ENCODE peak calls at places on chromosomes 13 and 19, in seven cellular contexts. One of them, this sample, is unnamed. For H4K20me1, the result is how much of the 10 kb centered on the place peaks cover.

GRCh38 chr13:99396446-99396845 is 89.2 kb upstream of the GPR183 start:
- DNase-seq in PC-3: no peak
- DNase-seq in GM12878: no peak
- DNase-seq in GM23248: no peak
- DNase-seq in GM23338: no peak
- DNase-seq in MM.1S: no peak
- DNase-seq in neural progenitor cell: no peak
- DNase-seq in this sample: no peak

GRCh38 chr13:31331051-31331450 is 131.3 kb downstream of the B3GLCT start:
- DNase-seq in PC-3: no peak
- DNase-seq in GM12878: no peak
- DNase-seq in GM23248: no peak
- DNase-seq in GM23338: no peak
- DNase-seq in MM.1S: no peak
- DNase-seq in neural progenitor cell: no peak
- DNase-seq in this sample: no peak

GRCh38 chr13:33610471-33611015 is 207.4 kb upstream of the RFC3 start:
- DNase-seq in PC-3: no peak
- DNase-seq in GM12878: no peak
- DNase-seq in GM23248: no peak
- DNase-seq in GM23338: peak
- DNase-seq in MM.1S: no peak
- DNase-seq in neural progenitor cell: peak
- DNase-seq in this sample: no peak

GRCh38 chr19:55096061-55096701 is 20.5 kb downstream of the EPS8L1 start:
- DNase-seq in PC-3: no peak
- DNase-seq in GM12878: no peak
- DNase-seq in GM23248: no peak
- DNase-seq in GM23338: peak
- DNase-seq in MM.1S: no peak
- DNase-seq in neural progenitor cell: no peak
- DNase-seq in this sample: no peak

GRCh38 chr19:10417598-10418280 is 2.6 kb upstream of the PDE4A start:
- DNase-seq in PC-3: peak
- DNase-seq in GM12878: no peak
- DNase-seq in GM23248: no peak
- DNase-seq in GM23338: peak
- DNase-seq in MM.1S: no peak
- DNase-seq in neural progenitor cell: peak
- DNase-seq in this sample: no peak

GRCh38 chr13:24693862-24694471 is 13.8 kb downstream of the ATP12A start:
- DNase-seq in PC-3: peak
- DNase-seq in GM12878: no peak
- DNase-seq in GM23248: peak
- DNase-seq in GM23338: peak
- DNase-seq in MM.1S: peak
- DNase-seq in neural progenitor cell: peak
- DNase-seq in this sample: peak

GRCh38 chr13:30829145-30829544 is 76.9 kb upstream of the MEDAG start:
- DNase-seq in PC-3: peak
- DNase-seq in GM12878: no peak
- DNase-seq in GM23248: peak
- DNase-seq in GM23338: no peak
- DNase-seq in MM.1S: no peak
- DNase-seq in neural progenitor cell: no peak
- DNase-seq in this sample: peak

GRCh38 chr19:21082011-21082975 is at the start of gene ZNF714:
- DNase-seq in PC-3: peak
- DNase-seq in GM12878: peak
- DNase-seq in GM23248: peak
- DNase-seq in GM23338: peak
- DNase-seq in MM.1S: peak
- DNase-seq in neural progenitor cell: peak
- DNase-seq in this sample: peak

GRCh38 chr19:6521718-6522646 is 8.8 kb upstream of the TNFSF9 start:
- DNase-seq in PC-3: no peak
- DNase-seq in GM12878: peak
- DNase-seq in GM23248: peak
- DNase-seq in GM23338: peak
- DNase-seq in MM.1S: no peak
- DNase-seq in neural progenitor cell: no peak
- DNase-seq in this sample: no peak

GRCh38 chr19:30593358-30593757 is 221.2 kb downstream of the ZNF536 start:
- DNase-seq in PC-3: no peak
- DNase-seq in GM12878: no peak
- DNase-seq in GM23248: no peak
- DNase-seq in GM23338: no peak
- DNase-seq in MM.1S: no peak
- DNase-seq in neural progenitor cell: no peak
- DNase-seq in this sample: no peak

GRCh38 chr13:49341941-49342340 is 94.2 kb downstream of the CDADC1 start:
- DNase-seq in PC-3: no peak
- DNase-seq in GM12878: no peak
- DNase-seq in GM23248: peak
- DNase-seq in GM23338: no peak
- DNase-seq in MM.1S: no peak
- DNase-seq in neural progenitor cell: no peak
- DNase-seq in this sample: no peak

GRCh38 chr19:8826371-8826770 is 5.7 kb downstream of the ZNF558 start:
- DNase-seq in PC-3: peak
- DNase-seq in GM12878: no peak
- DNase-seq in GM23248: no peak
- DNase-seq in GM23338: peak
- DNase-seq in MM.1S: no peak
- DNase-seq in neural progenitor cell: no peak
- DNase-seq in this sample: no peak

GRCh38 chr13:46866150-46866549 is 30.7 kb downstream of the HTR2A start:
- DNase-seq in PC-3: peak
- DNase-seq in GM12878: no peak
- DNase-seq in GM23248: peak
- DNase-seq in GM23338: peak
- DNase-seq in MM.1S: no peak
- DNase-seq in neural progenitor cell: peak
- DNase-seq in this sample: peak

GRCh38 chr13:30216111-30216510 is 91.2 kb downstream of the KATNAL1 start:
- DNase-seq in PC-3: no peak
- DNase-seq in GM12878: no peak
- DNase-seq in GM23248: no peak
- DNase-seq in GM23338: peak
- DNase-seq in MM.1S: no peak
- DNase-seq in neural progenitor cell: no peak
- DNase-seq in this sample: no peak

GRCh38 chr13:28585557-28585956 is 73.4 kb upstream of the POMP start:
- DNase-seq in PC-3: no peak
- DNase-seq in GM12878: no peak
- DNase-seq in GM23248: no peak
- DNase-seq in GM23338: no peak
- DNase-seq in MM.1S: no peak
- DNase-seq in neural progenitor cell: no peak
- DNase-seq in this sample: no peak

GRCh38 chr19:32195706-32196610 is 149.5 kb upstream of the ZNF507 start:
- DNase-seq in PC-3: no peak
- DNase-seq in GM12878: no peak
- DNase-seq in GM23248: no peak
- DNase-seq in GM23338: no peak
- DNase-seq in MM.1S: no peak
- DNase-seq in neural progenitor cell: no peak
- DNase-seq in this sample: no peak

GRCh38 chr13:76948139-76948538 is at the start of gene ACOD1:
- DNase-seq in PC-3: peak
- DNase-seq in GM12878: no peak
- DNase-seq in GM23248: peak
- DNase-seq in GM23338: no peak
- DNase-seq in MM.1S: no peak
- DNase-seq in neural progenitor cell: no peak
- DNase-seq in this sample: no peak

GRCh38 chr13:31930901-31931522 is 100.6 kb upstream of the FRY start:
- DNase-seq in PC-3: peak
- DNase-seq in GM12878: peak
- DNase-seq in GM23248: no peak
- DNase-seq in GM23338: no peak
- DNase-seq in MM.1S: peak
- DNase-seq in neural progenitor cell: peak
- DNase-seq in this sample: no peak

GRCh38 chr19:18000981-18001836 is 6.8 kb upstream of the ARRDC2 start:
- DNase-seq in PC-3: peak
- DNase-seq in GM12878: no peak
- DNase-seq in GM23248: peak
- DNase-seq in GM23338: peak
- DNase-seq in MM.1S: no peak
- DNase-seq in neural progenitor cell: peak
- DNase-seq in this sample: peak

GRCh38 chr19:17999685-18000479 is 8.1 kb upstream of the ARRDC2 start:
- DNase-seq in PC-3: no peak
- DNase-seq in GM12878: no peak
- DNase-seq in GM23248: no peak
- DNase-seq in GM23338: no peak
- DNase-seq in MM.1S: no peak
- DNase-seq in neural progenitor cell: no peak
- DNase-seq in this sample: no peak

GRCh38 chr19:18002347-18002850 is 5.6 kb upstream of the ARRDC2 start:
- DNase-seq in PC-3: no peak
- DNase-seq in GM12878: no peak
- DNase-seq in GM23248: no peak
- DNase-seq in GM23338: no peak
- DNase-seq in MM.1S: no peak
- DNase-seq in neural progenitor cell: no peak
- DNase-seq in this sample: no peak

GRCh38 chr19:18000480-18000980 is 7.4 kb upstream of the ARRDC2 start:
- DNase-seq in PC-3: no peak
- DNase-seq in GM12878: no peak
- DNase-seq in GM23248: no peak
- DNase-seq in GM23338: no peak
- DNase-seq in MM.1S: no peak
- DNase-seq in neural progenitor cell: peak
- DNase-seq in this sample: no peak

DNA sequence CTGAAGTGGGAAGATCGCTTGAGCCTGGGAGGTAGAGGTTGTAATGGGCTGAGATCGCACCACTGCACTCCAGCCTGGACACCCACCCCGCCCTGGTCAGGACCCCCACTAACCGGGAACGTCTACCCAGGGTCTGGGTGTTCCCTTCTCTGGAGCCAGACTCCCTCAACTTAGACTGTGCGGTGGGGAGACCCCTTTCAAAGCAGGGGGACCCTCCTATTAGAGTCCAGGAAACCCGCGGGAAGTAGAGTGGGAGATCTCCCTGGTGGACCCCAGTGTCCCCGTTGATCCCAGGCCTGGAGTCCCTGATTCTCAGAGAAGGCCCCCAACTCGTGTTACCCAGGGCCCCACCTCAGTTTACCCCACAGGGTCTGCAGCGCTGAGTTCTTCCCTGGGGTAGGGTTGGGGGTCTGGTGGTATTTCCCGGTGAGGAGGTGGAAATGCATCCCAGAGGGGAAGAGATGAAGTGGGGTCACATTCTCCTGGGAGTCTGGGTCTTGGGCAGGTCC is 6.1 kb upstream of the ARRDC2 start:
- DNase-seq in PC-3: no peak
- DNase-seq in GM12878: no peak
- DNase-seq in GM23248: no peak
- DNase-seq in GM23338: no peak
- DNase-seq in MM.1S: no peak
- DNase-seq in neural progenitor cell: no peak
- DNase-seq in this sample: no peak
- H4K20me1 ChIP-seq in PC-3: under half
- H4K20me1 ChIP-seq in GM12878: under half
- H4K20me1 ChIP-seq in GM23248: under half
- H4K20me1 ChIP-seq in GM23338: under half
- H4K20me1 ChIP-seq in MM.1S: under half
- H4K20me1 ChIP-seq in neural progenitor cell: under half
- H4K20me1 ChIP-seq in this sample: under half

GRCh38 chr19:3801412-3802096 is 15.4 kb upstream of the MATK start:
- DNase-seq in PC-3: peak
- DNase-seq in GM12878: no peak
- DNase-seq in GM23248: peak
- DNase-seq in GM23338: peak
- DNase-seq in MM.1S: no peak
- DNase-seq in neural progenitor cell: peak
- DNase-seq in this sample: no peak
- TF ChIP-seq EZH2 in PC-3: no peak
- TF ChIP-seq EZH2 in GM12878: no peak
- TF ChIP-seq EZH2 in GM23248: peak
- TF ChIP-seq EZH2 in GM23338: no peak
- TF ChIP-seq EZH2 in MM.1S: no peak
- TF ChIP-seq EZH2 in neural progenitor cell: peak
- TF ChIP-seq EZH2 in this sample: no peak

GRCh38 chr13:56864451-56864850 is 276.3 kb upstream of the PRR20A start:
- DNase-seq in PC-3: peak
- DNase-seq in GM12878: no peak
- DNase-seq in GM23248: no peak
- DNase-seq in GM23338: no peak
- DNase-seq in MM.1S: no peak
- DNase-seq in neural progenitor cell: no peak
- DNase-seq in this sample: no peak
- H3K4me3 ChIP-seq in PC-3: no peak
- H3K4me3 ChIP-seq in GM12878: no peak
- H3K4me3 ChIP-seq in GM23248: no peak
- H3K4me3 ChIP-seq in GM23338: no peak
- H3K4me3 ChIP-seq in MM.1S: no peak
- H3K4me3 ChIP-seq in neural progenitor cell: no peak
- H3K4me3 ChIP-seq in this sample: no peak

GRCh38 chr19:18488838-18489626 is 32.8 kb downstream of the ELL start:
- DNase-seq in PC-3: peak
- DNase-seq in GM12878: no peak
- DNase-seq in GM23248: no peak
- DNase-seq in GM23338: peak
- DNase-seq in MM.1S: no peak
- DNase-seq in neural progenitor cell: peak
- DNase-seq in this sample: no peak

GRCh38 chr19:18491995-18492953 is 29.6 kb downstream of the ELL start:
- DNase-seq in PC-3: no peak
- DNase-seq in GM12878: no peak
- DNase-seq in GM23248: no peak
- DNase-seq in GM23338: no peak
- DNase-seq in MM.1S: no peak
- DNase-seq in neural progenitor cell: no peak
- DNase-seq in this sample: no peak

GRCh38 chr19:18488403-18488723 is 33.5 kb downstream of the ELL start:
- DNase-seq in PC-3: peak
- DNase-seq in GM12878: no peak
- DNase-seq in GM23248: peak
- DNase-seq in GM23338: no peak
- DNase-seq in MM.1S: no peak
- DNase-seq in neural progenitor cell: no peak
- DNase-seq in this sample: no peak

GRCh38 chr19:18489627-18490184 is 32.2 kb downstream of the ELL start:
- DNase-seq in PC-3: no peak
- DNase-seq in GM12878: no peak
- DNase-seq in GM23248: no peak
- DNase-seq in GM23338: no peak
- DNase-seq in MM.1S: no peak
- DNase-seq in neural progenitor cell: no peak
- DNase-seq in this sample: no peak

DNA sequence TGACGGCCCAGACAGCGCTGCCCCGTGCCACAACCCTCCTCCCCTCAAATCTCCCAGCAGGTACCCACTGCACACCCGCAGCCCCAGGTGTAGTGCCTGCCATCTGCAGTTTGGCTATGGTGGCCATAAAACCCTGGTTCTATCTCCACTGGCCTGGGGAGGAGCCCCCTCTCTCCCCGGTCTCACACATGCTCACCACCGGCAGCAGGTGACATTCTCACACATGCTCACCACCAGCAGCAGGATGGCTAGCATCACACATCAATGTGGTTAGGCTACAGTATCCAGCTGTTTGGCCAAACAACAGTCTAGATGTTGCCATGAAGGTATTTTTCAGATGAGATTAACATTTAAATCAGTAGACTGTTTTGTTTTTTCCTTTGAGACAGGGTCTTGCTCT is 31.2 kb downstream of the ELL start:
- DNase-seq in PC-3: no peak
- DNase-seq in GM12878: no peak
- DNase-seq in GM23248: no peak
- DNase-seq in GM23338: no peak
- DNase-seq in MM.1S: no peak
- DNase-seq in neural progenitor cell: no peak
- DNase-seq in this sample: no peak
- H4K20me1 ChIP-seq in PC-3: half or more
- H4K20me1 ChIP-seq in GM12878: under half
- H4K20me1 ChIP-seq in GM23248: under half
- H4K20me1 ChIP-seq in GM23338: under half
- H4K20me1 ChIP-seq in MM.1S: half or more
- H4K20me1 ChIP-seq in neural progenitor cell: half or more
- H4K20me1 ChIP-seq in this sample: half or more